ENCODE peak calls at places on chromosomes 3 and 15, in ten cellular contexts. One of them, this sample, is unnamed.

GRCh38 chr15:86060614-86061125 is 19.0 kb upstream of the AGBL1 start:
- DNase-seq in germinal center: no peak
- DNase-seq in AG09319: no peak
- DNase-seq in activated CD4-positive, CD25-positive, alpha-beta regulatory T cell: no peak
- DNase-seq in osteocyte: no peak
- DNase-seq in A172: no peak
- DNase-seq in fibroblast of pulmonary artery: no peak
- DNase-seq in NCI-H1694: no peak
- DNase-seq in CD8-positive, alpha-beta T cell: no peak
- DNase-seq in activated naive CD4-positive, alpha-beta T cell treated with anti-CD3 and anti-CD28 coated beads, Interleukin-2, amount 10 ng/mL, durations not matched to agents 7 days and 5 days: no peak
- DNase-seq in this sample: no peak

GRCh38 chr15:79311901-79312553 is 1.1 kb downstream of the TMED3 start:
- DNase-seq in germinal center: no peak
- DNase-seq in AG09319: no peak
- DNase-seq in activated CD4-positive, CD25-positive, alpha-beta regulatory T cell: no peak
- DNase-seq in osteocyte: no peak
- DNase-seq in A172: no peak
- DNase-seq in fibroblast of pulmonary artery: no peak
- DNase-seq in NCI-H1694: no peak
- DNase-seq in CD8-positive, alpha-beta T cell: no peak
- DNase-seq in activated naive CD4-positive, alpha-beta T cell treated with anti-CD3 and anti-CD28 coated beads, Interleukin-2, amount 10 ng/mL, durations not matched to agents 7 days and 5 days: no peak
- DNase-seq in this sample: no peak

GRCh38 chr15:94312946-94313345 is 81.6 kb downstream of the MCTP2 start:
- DNase-seq in germinal center: no peak
- DNase-seq in AG09319: no peak
- DNase-seq in activated CD4-positive, CD25-positive, alpha-beta regulatory T cell: no peak
- DNase-seq in osteocyte: no peak
- DNase-seq in A172: no peak
- DNase-seq in fibroblast of pulmonary artery: peak
- DNase-seq in NCI-H1694: no peak
- DNase-seq in CD8-positive, alpha-beta T cell: no peak
- DNase-seq in activated naive CD4-positive, alpha-beta T cell treated with anti-CD3 and anti-CD28 coated beads, Interleukin-2, amount 10 ng/mL, durations not matched to agents 7 days and 5 days: no peak
- DNase-seq in this sample: no peak

GRCh38 chr15:70142322-70143191 is 44.8 kb upstream of the TLE3 start:
- DNase-seq in germinal center: no peak
- DNase-seq in AG09319: no peak
- DNase-seq in activated CD4-positive, CD25-positive, alpha-beta regulatory T cell: no peak
- DNase-seq in osteocyte: no peak
- DNase-seq in A172: peak
- DNase-seq in fibroblast of pulmonary artery: peak
- DNase-seq in NCI-H1694: no peak
- DNase-seq in CD8-positive, alpha-beta T cell: no peak
- DNase-seq in activated naive CD4-positive, alpha-beta T cell treated with anti-CD3 and anti-CD28 coated beads, Interleukin-2, amount 10 ng/mL, durations not matched to agents 7 days and 5 days: peak
- DNase-seq in this sample: no peak

GRCh38 chr3:33746412-33747116 is 28.5 kb upstream of the CLASP2 start:
- DNase-seq in germinal center: no peak
- DNase-seq in AG09319: no peak
- DNase-seq in activated CD4-positive, CD25-positive, alpha-beta regulatory T cell: no peak
- DNase-seq in osteocyte: no peak
- DNase-seq in A172: no peak
- DNase-seq in fibroblast of pulmonary artery: no peak
- DNase-seq in NCI-H1694: no peak
- DNase-seq in CD8-positive, alpha-beta T cell: no peak
- DNase-seq in activated naive CD4-positive, alpha-beta T cell treated with anti-CD3 and anti-CD28 coated beads, Interleukin-2, amount 10 ng/mL, durations not matched to agents 7 days and 5 days: no peak
- DNase-seq in this sample: no peak

GRCh38 chr15:66941231-66941711 is 124.1 kb upstream of the SMAD3 start:
- DNase-seq in germinal center: no peak
- DNase-seq in AG09319: no peak
- DNase-seq in activated CD4-positive, CD25-positive, alpha-beta regulatory T cell: no peak
- DNase-seq in osteocyte: no peak
- DNase-seq in A172: no peak
- DNase-seq in fibroblast of pulmonary artery: no peak
- DNase-seq in NCI-H1694: no peak
- DNase-seq in CD8-positive, alpha-beta T cell: no peak
- DNase-seq in activated naive CD4-positive, alpha-beta T cell treated with anti-CD3 and anti-CD28 coated beads, Interleukin-2, amount 10 ng/mL, durations not matched to agents 7 days and 5 days: no peak
- DNase-seq in this sample: no peak

GRCh38 chr3:78994174-78995027 is 773.4 kb downstream of the ROBO1 start:
- DNase-seq in germinal center: no peak
- DNase-seq in AG09319: no peak
- DNase-seq in activated CD4-positive, CD25-positive, alpha-beta regulatory T cell: no peak
- DNase-seq in osteocyte: no peak
- DNase-seq in A172: no peak
- DNase-seq in fibroblast of pulmonary artery: no peak
- DNase-seq in NCI-H1694: no peak
- DNase-seq in CD8-positive, alpha-beta T cell: no peak
- DNase-seq in activated naive CD4-positive, alpha-beta T cell treated with anti-CD3 and anti-CD28 coated beads, Interleukin-2, amount 10 ng/mL, durations not matched to agents 7 days and 5 days: no peak
- DNase-seq in this sample: no peak

GRCh38 chr3:146195030-146195429 is 34.0 kb upstream of the PLOD2 start:
- DNase-seq in germinal center: no peak
- DNase-seq in AG09319: no peak
- DNase-seq in activated CD4-positive, CD25-positive, alpha-beta regulatory T cell: no peak
- DNase-seq in osteocyte: no peak
- DNase-seq in A172: no peak
- DNase-seq in fibroblast of pulmonary artery: no peak
- DNase-seq in NCI-H1694: no peak
- DNase-seq in CD8-positive, alpha-beta T cell: no peak
- DNase-seq in activated naive CD4-positive, alpha-beta T cell treated with anti-CD3 and anti-CD28 coated beads, Interleukin-2, amount 10 ng/mL, durations not matched to agents 7 days and 5 days: no peak
- DNase-seq in this sample: no peak

GRCh38 chr3:141278196-141279073 is 46.8 kb downstream of the PXYLP1 start:
- DNase-seq in germinal center: no peak
- DNase-seq in AG09319: no peak
- DNase-seq in activated CD4-positive, CD25-positive, alpha-beta regulatory T cell: no peak
- DNase-seq in osteocyte: peak
- DNase-seq in A172: no peak
- DNase-seq in fibroblast of pulmonary artery: peak
- DNase-seq in NCI-H1694: no peak
- DNase-seq in CD8-positive, alpha-beta T cell: no peak
- DNase-seq in activated naive CD4-positive, alpha-beta T cell treated with anti-CD3 and anti-CD28 coated beads, Interleukin-2, amount 10 ng/mL, durations not matched to agents 7 days and 5 days: no peak
- DNase-seq in this sample: no peak

GRCh38 chr3:56314842-56315241 is 153.4 kb downstream of the ERC2 start:
- DNase-seq in germinal center: no peak
- DNase-seq in AG09319: peak
- DNase-seq in activated CD4-positive, CD25-positive, alpha-beta regulatory T cell: no peak
- DNase-seq in osteocyte: no peak
- DNase-seq in A172: peak
- DNase-seq in fibroblast of pulmonary artery: peak
- DNase-seq in NCI-H1694: no peak
- DNase-seq in CD8-positive, alpha-beta T cell: no peak
- DNase-seq in activated naive CD4-positive, alpha-beta T cell treated with anti-CD3 and anti-CD28 coated beads, Interleukin-2, amount 10 ng/mL, durations not matched to agents 7 days and 5 days: no peak
- DNase-seq in this sample: peak

GRCh38 chr3:172561894-172562664 is 38.8 kb upstream of the TNFSF10 start:
- DNase-seq in germinal center: no peak
- DNase-seq in AG09319: no peak
- DNase-seq in activated CD4-positive, CD25-positive, alpha-beta regulatory T cell: no peak
- DNase-seq in osteocyte: no peak
- DNase-seq in A172: no peak
- DNase-seq in fibroblast of pulmonary artery: no peak
- DNase-seq in NCI-H1694: no peak
- DNase-seq in CD8-positive, alpha-beta T cell: no peak
- DNase-seq in activated naive CD4-positive, alpha-beta T cell treated with anti-CD3 and anti-CD28 coated beads, Interleukin-2, amount 10 ng/mL, durations not matched to agents 7 days and 5 days: no peak
- DNase-seq in this sample: peak

GRCh38 chr3:170614214-170614966 is 28.5 kb upstream of the SLC7A14 start:
- DNase-seq in germinal center: no peak
- DNase-seq in AG09319: peak
- DNase-seq in activated CD4-positive, CD25-positive, alpha-beta regulatory T cell: no peak
- DNase-seq in osteocyte: no peak
- DNase-seq in A172: peak
- DNase-seq in fibroblast of pulmonary artery: peak
- DNase-seq in NCI-H1694: no peak
- DNase-seq in CD8-positive, alpha-beta T cell: no peak
- DNase-seq in activated naive CD4-positive, alpha-beta T cell treated with anti-CD3 and anti-CD28 coated beads, Interleukin-2, amount 10 ng/mL, durations not matched to agents 7 days and 5 days: no peak
- DNase-seq in this sample: peak

GRCh38 chr3:11581237-11582122 is 62.2 kb downstream of the VGLL4 start:
- DNase-seq in germinal center: no peak
- DNase-seq in AG09319: no peak
- DNase-seq in activated CD4-positive, CD25-positive, alpha-beta regulatory T cell: no peak
- DNase-seq in osteocyte: no peak
- DNase-seq in A172: no peak
- DNase-seq in fibroblast of pulmonary artery: no peak
- DNase-seq in NCI-H1694: no peak
- DNase-seq in CD8-positive, alpha-beta T cell: no peak
- DNase-seq in activated naive CD4-positive, alpha-beta T cell treated with anti-CD3 and anti-CD28 coated beads, Interleukin-2, amount 10 ng/mL, durations not matched to agents 7 days and 5 days: no peak
- DNase-seq in this sample: no peak

GRCh38 chr15:99917237-99917636 is 184.0 kb upstream of the LYSMD4 start:
- DNase-seq in germinal center: no peak
- DNase-seq in AG09319: no peak
- DNase-seq in activated CD4-positive, CD25-positive, alpha-beta regulatory T cell: no peak
- DNase-seq in osteocyte: no peak
- DNase-seq in A172: no peak
- DNase-seq in fibroblast of pulmonary artery: no peak
- DNase-seq in NCI-H1694: no peak
- DNase-seq in CD8-positive, alpha-beta T cell: no peak
- DNase-seq in activated naive CD4-positive, alpha-beta T cell treated with anti-CD3 and anti-CD28 coated beads, Interleukin-2, amount 10 ng/mL, durations not matched to agents 7 days and 5 days: no peak
- DNase-seq in this sample: no peak

GRCh38 chr3:3038201-3038991 is 71.8 kb downstream of the IL5RA start:
- DNase-seq in germinal center: no peak
- DNase-seq in AG09319: no peak
- DNase-seq in activated CD4-positive, CD25-positive, alpha-beta regulatory T cell: no peak
- DNase-seq in osteocyte: no peak
- DNase-seq in A172: peak
- DNase-seq in fibroblast of pulmonary artery: no peak
- DNase-seq in NCI-H1694: no peak
- DNase-seq in CD8-positive, alpha-beta T cell: no peak
- DNase-seq in activated naive CD4-positive, alpha-beta T cell treated with anti-CD3 and anti-CD28 coated beads, Interleukin-2, amount 10 ng/mL, durations not matched to agents 7 days and 5 days: no peak
- DNase-seq in this sample: no peak

GRCh38 chr15:83653639-83654378 is at the start of gene ADAMTSL3:
- DNase-seq in germinal center: no peak
- DNase-seq in AG09319: no peak
- DNase-seq in activated CD4-positive, CD25-positive, alpha-beta regulatory T cell: no peak
- DNase-seq in osteocyte: no peak
- DNase-seq in A172: no peak
- DNase-seq in fibroblast of pulmonary artery: peak
- DNase-seq in NCI-H1694: no peak
- DNase-seq in CD8-positive, alpha-beta T cell: no peak
- DNase-seq in activated naive CD4-positive, alpha-beta T cell treated with anti-CD3 and anti-CD28 coated beads, Interleukin-2, amount 10 ng/mL, durations not matched to agents 7 days and 5 days: no peak
- DNase-seq in this sample: no peak

GRCh38 chr15:96075895-96076294 is 254.6 kb upstream of the NR2F2 start:
- DNase-seq in germinal center: no peak
- DNase-seq in AG09319: no peak
- DNase-seq in activated CD4-positive, CD25-positive, alpha-beta regulatory T cell: no peak
- DNase-seq in osteocyte: no peak
- DNase-seq in A172: no peak
- DNase-seq in fibroblast of pulmonary artery: no peak
- DNase-seq in NCI-H1694: no peak
- DNase-seq in CD8-positive, alpha-beta T cell: no peak
- DNase-seq in activated naive CD4-positive, alpha-beta T cell treated with anti-CD3 and anti-CD28 coated beads, Interleukin-2, amount 10 ng/mL, durations not matched to agents 7 days and 5 days: no peak
- DNase-seq in this sample: no peak

GRCh38 chr15:60526127-60526616 is 47.2 kb upstream of the ICE2 start:
- DNase-seq in germinal center: no peak
- DNase-seq in AG09319: no peak
- DNase-seq in activated CD4-positive, CD25-positive, alpha-beta regulatory T cell: no peak
- DNase-seq in osteocyte: no peak
- DNase-seq in A172: no peak
- DNase-seq in fibroblast of pulmonary artery: no peak
- DNase-seq in NCI-H1694: no peak
- DNase-seq in CD8-positive, alpha-beta T cell: peak
- DNase-seq in activated naive CD4-positive, alpha-beta T cell treated with anti-CD3 and anti-CD28 coated beads, Interleukin-2, amount 10 ng/mL, durations not matched to agents 7 days and 5 days: no peak
- DNase-seq in this sample: no peak

GRCh38 chr3:193701896-193702644 is 109.1 kb downstream of the OPA1 start:
- DNase-seq in germinal center: no peak
- DNase-seq in AG09319: peak
- DNase-seq in activated CD4-positive, CD25-positive, alpha-beta regulatory T cell: no peak
- DNase-seq in osteocyte: no peak
- DNase-seq in A172: no peak
- DNase-seq in fibroblast of pulmonary artery: no peak
- DNase-seq in NCI-H1694: no peak
- DNase-seq in CD8-positive, alpha-beta T cell: no peak
- DNase-seq in activated naive CD4-positive, alpha-beta T cell treated with anti-CD3 and anti-CD28 coated beads, Interleukin-2, amount 10 ng/mL, durations not matched to agents 7 days and 5 days: no peak
- DNase-seq in this sample: peak

GRCh38 chr3:42144209-42144608 is 53.1 kb downstream of the TRAK1 start:
- DNase-seq in germinal center: no peak
- DNase-seq in AG09319: no peak
- DNase-seq in activated CD4-positive, CD25-positive, alpha-beta regulatory T cell: no peak
- DNase-seq in osteocyte: no peak
- DNase-seq in A172: no peak
- DNase-seq in fibroblast of pulmonary artery: no peak
- DNase-seq in NCI-H1694: no peak
- DNase-seq in CD8-positive, alpha-beta T cell: no peak
- DNase-seq in activated naive CD4-positive, alpha-beta T cell treated with anti-CD3 and anti-CD28 coated beads, Interleukin-2, amount 10 ng/mL, durations not matched to agents 7 days and 5 days: no peak
- DNase-seq in this sample: no peak

GRCh38 chr3:35521196-35521595 is 118.1 kb upstream of the ARPP21 start:
- DNase-seq in germinal center: no peak
- DNase-seq in AG09319: no peak
- DNase-seq in activated CD4-positive, CD25-positive, alpha-beta regulatory T cell: no peak
- DNase-seq in osteocyte: no peak
- DNase-seq in A172: no peak
- DNase-seq in fibroblast of pulmonary artery: no peak
- DNase-seq in NCI-H1694: no peak
- DNase-seq in CD8-positive, alpha-beta T cell: no peak
- DNase-seq in activated naive CD4-positive, alpha-beta T cell treated with anti-CD3 and anti-CD28 coated beads, Interleukin-2, amount 10 ng/mL, durations not matched to agents 7 days and 5 days: no peak
- DNase-seq in this sample: no peak

GRCh38 chr3:13202744-13203397 is 129.6 kb upstream of the IQSEC1 start:
- DNase-seq in germinal center: no peak
- DNase-seq in AG09319: no peak
- DNase-seq in activated CD4-positive, CD25-positive, alpha-beta regulatory T cell: no peak
- DNase-seq in osteocyte: no peak
- DNase-seq in A172: no peak
- DNase-seq in fibroblast of pulmonary artery: no peak
- DNase-seq in NCI-H1694: no peak
- DNase-seq in CD8-positive, alpha-beta T cell: no peak
- DNase-seq in activated naive CD4-positive, alpha-beta T cell treated with anti-CD3 and anti-CD28 coated beads, Interleukin-2, amount 10 ng/mL, durations not matched to agents 7 days and 5 days: no peak
- DNase-seq in this sample: no peak

GRCh38 chr15:29854413-29854812 is 32.1 kb upstream of the TJP1 start:
- DNase-seq in germinal center: no peak
- DNase-seq in AG09319: no peak
- DNase-seq in activated CD4-positive, CD25-positive, alpha-beta regulatory T cell: no peak
- DNase-seq in osteocyte: no peak
- DNase-seq in A172: peak
- DNase-seq in fibroblast of pulmonary artery: no peak
- DNase-seq in NCI-H1694: no peak
- DNase-seq in CD8-positive, alpha-beta T cell: no peak
- DNase-seq in activated naive CD4-positive, alpha-beta T cell treated with anti-CD3 and anti-CD28 coated beads, Interleukin-2, amount 10 ng/mL, durations not matched to agents 7 days and 5 days: no peak
- DNase-seq in this sample: no peak

GRCh38 chr3:12351145-12351544 is 62.3 kb downstream of the PPARG start:
- DNase-seq in germinal center: no peak
- DNase-seq in AG09319: no peak
- DNase-seq in activated CD4-positive, CD25-positive, alpha-beta regulatory T cell: no peak
- DNase-seq in osteocyte: no peak
- DNase-seq in A172: no peak
- DNase-seq in fibroblast of pulmonary artery: peak
- DNase-seq in NCI-H1694: no peak
- DNase-seq in CD8-positive, alpha-beta T cell: no peak
- DNase-seq in activated naive CD4-positive, alpha-beta T cell treated with anti-CD3 and anti-CD28 coated beads, Interleukin-2, amount 10 ng/mL, durations not matched to agents 7 days and 5 days: no peak
- DNase-seq in this sample: no peak